ENCODE peak calls at places on chromosomes 3 and 15, in five cellular contexts. D, A, T, F and M are unnamed samples.

GRCh38 chr15:85733415-85733814 is 61.3 kb downstream of the KLHL25 start:
- DNase-seq in D (no peak), A (no peak), F (no peak), T (no peak), M (no peak)

GRCh38 chr15:28153492-28154119 is 54.5 kb upstream of the OCA2 start:
- DNase-seq in F (no peak), T (no peak), D (no peak), A (no peak), M (no peak)

GRCh38 chr15:67174864-67175573 is 79.4 kb downstream of the AAGAB start:
- DNase-seq in F (no peak), A (no peak), D (peak; percentile 69), T (no peak), M (no peak)

GRCh38 chr3:127069814-127070440 is 87.0 kb downstream of the PLXNA1 start:
- DNase-seq in F (no peak), A (no peak), T (no peak), D (peak; percentile 29), M (no peak)

GRCh38 chr3:12370758-12371157 is 81.9 kb downstream of the PPARG start:
- DNase-seq in D (no peak), A (no peak), T (no peak), F (no peak), M (no peak)

GRCh38 chr15:52318729-52319500 is 23.3 kb upstream of the MYO5C start:
- DNase-seq in T (no peak), A (peak; percentile 68), F (peak; percentile 54), D (no peak), M (no peak)

GRCh38 chr3:197600796-197601565 is 45.2 kb upstream of the BDH1 start:
- DNase-seq in F (no peak), D (no peak), T (no peak), A (no peak), M (peak; percentile 74)

GRCh38 chr3:40414270-40414669 is 27.3 kb downstream of the ENTPD3 start:
- DNase-seq in T (no peak), A (no peak), F (no peak), D (no peak), M (no peak)

GRCh38 chr3:109973733-109974132 is 636.4 kb upstream of the DPPA4 start:
- DNase-seq in D (no peak), A (no peak), T (no peak), F (no peak), M (no peak)

GRCh38 chr3:184543848-184544512 is 17.6 kb upstream of the EPHB3 start:
- DNase-seq in F (peak; percentile 88), A (peak; percentile 73), D (peak; percentile 66), T (peak; percentile 66), M (peak; percentile 94)

GRCh38 chr3:42960781-42961180 is 18.3 kb upstream of the GASK1A start:
- DNase-seq in A (no peak), F (no peak), D (no peak), T (no peak), M (no peak)

GRCh38 chr15:71189723-71190122 is 74.5 kb downstream of the THSD4 start:
- DNase-seq in A (no peak), F (no peak), D (no peak), T (no peak), M (no peak)

GRCh38 chr3:54853573-54854404 is 74.1 kb downstream of the LRTM1 start:
- DNase-seq in T (peak; percentile 65), F (peak; percentile 73), D (peak; percentile 77), A (peak; percentile 66), M (peak; percentile 60)

GRCh38 chr3:116247510-116248077 is 197.7 kb downstream of the LSAMP start:
- DNase-seq in F (no peak), T (no peak), D (no peak), A (no peak), M (no peak)

GRCh38 chr3:5194801-5195509 is 7.4 kb downstream of the EDEM1 start:
- DNase-seq in D (no peak), F (no peak), A (no peak), T (peak; percentile 73), M (peak; percentile 74)

GRCh38 chr3:37144806-37145205 is 29.6 kb downstream of the LRRFIP2 start:
- DNase-seq in F (no peak), T (no peak), A (no peak), D (no peak), M (no peak)

GRCh38 chr15:77183066-77183465 is 112.2 kb upstream of the TSPAN3 start:
- DNase-seq in A (no peak), F (no peak), D (no peak), T (no peak), M (no peak)

GRCh38 chr15:77191230-77191834 is 120.4 kb upstream of the TSPAN3 start:
- DNase-seq in T (no peak), D (no peak), F (no peak), A (no peak), M (no peak)

GRCh38 chr15:77187751-77188464 is 117.0 kb upstream of the TSPAN3 start:
- DNase-seq in A (peak; percentile 71), T (no peak), D (no peak), F (no peak), M (peak; percentile 54)

GRCh38 chr15:77185242-77185785 is 114.4 kb upstream of the TSPAN3 start:
- DNase-seq in F (no peak), D (no peak), T (no peak), A (no peak), M (no peak)

DNA sequence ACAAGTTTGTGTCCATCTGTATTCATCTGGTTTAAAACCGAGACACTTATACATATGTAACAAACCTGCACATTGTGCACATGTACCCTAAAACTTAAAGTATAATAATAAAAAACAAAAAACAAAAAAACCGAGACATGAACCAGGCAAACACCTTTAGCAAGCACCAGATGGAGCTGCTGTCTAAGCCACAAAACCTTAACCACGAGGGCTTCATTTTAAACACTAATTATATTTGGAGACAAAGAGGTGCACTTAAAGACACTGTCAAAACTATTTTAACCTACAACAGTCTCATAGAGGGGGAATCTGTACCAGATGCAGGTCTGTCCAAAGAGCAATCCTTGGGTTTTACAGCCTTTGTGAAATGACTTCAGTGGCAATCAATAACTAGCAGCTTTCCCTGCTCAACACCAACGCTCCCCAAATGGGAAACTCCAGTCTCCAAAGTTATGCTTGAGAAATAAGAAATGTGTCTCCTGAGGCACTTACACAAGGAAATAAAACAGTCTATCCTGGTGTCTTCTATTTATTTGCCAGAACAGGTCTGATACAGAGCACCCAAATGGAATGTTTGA is 115.7 kb upstream of the TSPAN3 start:
- DNase-seq in D (no peak), T (peak; percentile 27), F (peak; percentile 20), A (no peak), M (no peak)
- TF ChIP-seq CTCF in D (no peak), T (peak; percentile 55), F (peak; percentile 70), A (peak; percentile 54), M (peak; percentile 13)

GRCh38 chr3:50269460-50269859 is 513 bp downstream of the SEMA3B start:
- DNase-seq in D (no peak), T (no peak), F (no peak), A (no peak), M (no peak)
- H3K4me3 ChIP-seq in D (peak overlapping the region; percentile 57), T (no peak overlapping the region), F (peak overlapping the region; percentile 16), A (peak overlapping the region; percentile 60), M (no peak overlapping the region)

GRCh38 chr3:107260221-107260620 is 117.0 kb upstream of the CCDC54 start:
- DNase-seq in A (no peak), F (no peak), D (no peak), T (no peak), M (no peak)
- TF ChIP-seq POLR2A in A (no peak), F (no peak), D (no peak), T (no peak), M (no peak)

DNA sequence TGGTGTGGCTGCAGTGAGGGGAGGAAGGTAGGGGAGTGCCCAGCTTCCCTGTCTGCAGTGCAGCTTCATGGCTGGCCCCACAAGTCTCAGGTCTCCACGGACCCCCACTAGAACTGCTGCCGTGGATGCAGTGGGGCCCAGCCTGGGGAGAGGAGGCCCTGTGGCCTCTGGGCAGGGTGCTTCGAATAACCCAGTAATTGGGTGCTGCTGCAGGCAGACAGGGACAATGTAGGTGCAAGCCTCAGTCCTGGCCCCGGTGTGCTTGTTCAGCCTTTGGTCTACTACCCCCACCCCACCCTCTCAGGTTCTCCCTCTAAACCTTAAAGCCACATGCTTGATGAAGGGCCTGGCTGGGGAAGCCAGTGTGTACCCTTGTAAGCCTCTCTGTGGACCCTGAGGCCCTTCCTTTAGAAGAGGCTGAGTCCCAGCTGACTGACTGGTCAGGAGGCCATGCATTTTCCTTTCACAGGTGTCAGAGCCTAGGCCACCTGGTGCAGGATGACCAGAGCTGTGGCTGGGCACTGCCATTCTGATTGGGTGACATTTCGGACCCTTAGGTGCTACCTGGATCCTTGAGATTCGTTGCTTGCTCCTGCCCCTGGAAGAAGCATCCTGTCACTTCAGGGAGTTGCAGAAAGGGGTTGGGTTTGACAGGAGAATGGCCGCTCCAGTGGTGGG is 21.1 kb upstream of the EXOG start:
- DNase-seq in A (no peak), T (no peak), F (no peak), D (no peak), M (no peak)
- TF ChIP-seq CTCF in A (no peak), T (no peak), F (no peak), D (no peak), M (no peak)

DNA sequence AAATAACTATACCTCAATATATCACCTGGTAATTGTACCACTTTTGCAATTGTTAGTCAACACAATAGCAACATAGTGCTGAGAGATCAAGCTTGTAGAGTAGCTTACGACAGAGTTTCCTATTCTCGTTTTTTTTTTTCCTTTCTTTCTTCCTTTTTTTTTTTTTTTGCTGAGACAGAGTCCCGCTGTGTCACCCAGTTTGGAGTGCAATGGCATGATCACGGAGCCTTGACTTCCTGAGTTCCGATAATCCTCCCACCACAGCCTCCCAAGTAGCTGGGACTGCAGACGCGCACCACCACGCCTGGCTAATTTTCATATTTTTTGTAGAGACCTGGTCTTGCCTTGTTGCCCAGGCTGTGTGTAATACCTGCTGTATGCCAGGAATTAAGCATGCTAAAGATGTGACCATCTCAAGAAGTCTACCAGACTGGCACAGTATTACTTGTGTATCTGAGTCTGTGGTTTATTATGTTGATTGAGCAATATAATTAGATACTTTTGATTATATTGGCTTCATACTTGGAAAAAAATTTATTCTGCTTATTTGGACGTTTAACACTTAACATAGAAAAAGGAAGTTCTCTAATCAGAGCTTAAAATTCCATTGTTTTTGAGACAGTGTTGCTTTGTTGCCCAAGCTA is 3.0 kb downstream of the SELENOT start:
- DNase-seq in T (no peak), D (no peak), A (no peak), F (no peak), M (no peak)
- H3K4me3 ChIP-seq in T (peak overlapping the region; percentile 94), D (no peak overlapping the region), A (no peak overlapping the region), F (no peak overlapping the region), M (no peak overlapping the region)

GRCh38 chr3:140441006-140441405 is 236.9 kb upstream of the TRIM42 start:
- DNase-seq in A (no peak), F (peak; percentile 36), D (no peak), T (no peak), M (peak; percentile 43)
- TF ChIP-seq POLR2A in A (no peak), F (no peak), D (no peak), T (no peak), M (no peak)

GRCh38 chr3:94115482-94115881 is 52.6 kb downstream of the NSUN3 start:
- DNase-seq in F (no peak), T (no peak), D (no peak), A (no peak), M (no peak)
- TF ChIP-seq CTCF in F (no peak), T (peak; percentile 13), D (no peak), A (no peak), M (no peak)